ENCODE peak calls at places on chromosomes 5 and 9, in six cellular contexts. J is transverse colon, E is lower lobe of right lung, L is neural progenitor cell, N is endothelial cell of umbilical vein, F is OCI-LY7. M is an unnamed sample. For H3K4me1, the result is how much of the 10 kb centered on the place peaks cover.

GRCh38 chr5:172868924-172869565 is 35.0 kb downstream of the ERGIC1 start:
- DNase-seq in J (peak), E (peak), L (no peak), N (peak), F (no peak), M (peak)

GRCh38 chr9:110048473-110048975 is 159.4 kb downstream of the C9orf152 start:
- DNase-seq in J (peak), E (peak), L (peak), N (peak), F (peak), M (peak)

GRCh38 chr5:106680330-106680729 is 990.4 kb downstream of the EFNA5 start:
- DNase-seq in J (no peak), E (no peak), L (no peak), N (peak), F (no peak), M (no peak)

GRCh38 chr9:22084336-22085035 is 75.4 kb upstream of the CDKN2B start:
- DNase-seq in J (no peak), E (no peak), L (no peak), N (peak), F (no peak), M (no peak)

GRCh38 chr9:76602191-76602590 is 143.2 kb downstream of the GCNT1 start:
- DNase-seq in J (no peak), E (no peak), L (no peak), N (no peak), F (no peak), M (no peak)

GRCh38 chr5:180399391-180399790 is 46.3 kb upstream of the GFPT2 start:
- DNase-seq in J (no peak), E (no peak), L (no peak), N (no peak), F (no peak), M (peak)

GRCh38 chr9:112072721-112073553 is 102.2 kb downstream of the SUSD1 start:
- DNase-seq in J (peak), E (no peak), L (no peak), N (no peak), F (no peak), M (no peak)

GRCh38 chr9:116737137-116737546 is 50.0 kb downstream of the TRIM32 start:
- DNase-seq in J (peak), E (peak), L (peak), N (peak), F (peak), M (peak)

GRCh38 chr5:120368923-120369715 is 95.0 kb upstream of the PRR16 start:
- DNase-seq in J (peak), E (no peak), L (no peak), N (no peak), F (no peak), M (no peak)

GRCh38 chr9:72935595-72935994 is 17.3 kb downstream of the ALDH1A1 start:
- DNase-seq in J (no peak), E (no peak), L (peak), N (no peak), F (no peak), M (no peak)

DNA sequence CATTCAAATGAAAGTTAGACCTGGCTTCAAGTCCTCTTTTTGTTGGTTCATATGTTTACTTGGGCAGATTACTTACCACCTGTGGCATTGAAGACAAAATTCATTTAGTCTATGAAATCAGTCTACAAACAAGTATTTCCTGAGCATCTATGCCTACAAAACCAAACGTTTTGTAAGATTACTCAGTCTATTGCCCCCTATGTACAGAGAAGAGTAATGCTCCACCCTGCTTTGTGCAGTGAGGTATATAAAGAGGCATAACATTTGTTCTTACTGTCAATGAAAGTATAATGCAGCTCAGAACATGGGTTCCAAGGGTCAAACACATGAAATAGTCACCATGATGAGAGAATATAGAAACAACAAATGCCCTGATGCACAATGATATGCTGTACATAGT is 580.7 kb downstream of the KIF4B start:
- DNase-seq in J (no peak), E (no peak), L (no peak), N (no peak), F (no peak), M (no peak)
- TF ChIP-seq CTCF in J (no peak), E (no peak), L (peak), N (no peak), F (peak), M (no peak)

DNA sequence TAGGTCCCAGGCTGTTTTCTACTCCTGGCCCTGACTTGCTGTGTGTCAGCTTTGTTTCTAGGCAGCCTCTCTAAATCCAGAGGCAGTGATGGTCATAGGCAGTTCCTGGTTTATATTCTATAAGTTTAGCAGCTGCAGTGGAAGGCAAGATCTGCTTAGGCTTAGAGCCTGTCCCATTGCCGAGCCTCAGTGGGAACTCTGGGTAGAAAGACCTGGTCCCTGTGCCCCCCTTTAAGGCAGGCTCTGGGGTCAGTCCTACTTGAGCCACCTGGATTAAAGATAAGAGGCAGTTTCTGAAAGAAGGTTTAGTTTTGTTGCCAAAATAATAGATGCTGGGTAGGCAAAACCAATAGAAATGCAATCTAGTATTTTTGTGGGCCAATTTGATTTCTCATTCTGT is 13.6 kb downstream of the MCCC2 start:
- DNase-seq in J (no peak), E (no peak), L (no peak), N (no peak), F (no peak), M (no peak)
- H3K27ac ChIP-seq in J (no peak), E (no peak), L (no peak), N (peak), F (no peak), M (no peak)

GRCh38 chr9:14531424-14532269 is 161.6 kb downstream of the ZDHHC21 start:
- DNase-seq in J (no peak), E (no peak), L (no peak), N (no peak), F (no peak), M (no peak)
- H3K4me1 ChIP-seq in J (under half), E (under half), L (under half), N (under half), F (under half), M (under half)

GRCh38 chr9:95193480-95193879 is 124.0 kb downstream of the FANCC start:
- DNase-seq in J (no peak), E (no peak), L (no peak), N (no peak), F (no peak), M (no peak)

GRCh38 chr9:95190413-95190812 is 127.1 kb downstream of the FANCC start:
- DNase-seq in J (no peak), E (no peak), L (no peak), N (no peak), F (no peak), M (no peak)

GRCh38 chr9:95192631-95193030 is 124.9 kb downstream of the FANCC start:
- DNase-seq in J (no peak), E (no peak), L (no peak), N (peak), F (no peak), M (no peak)

GRCh38 chr9:95189230-95190098 is 128.0 kb downstream of the FANCC start:
- DNase-seq in J (no peak), E (no peak), L (no peak), N (peak), F (no peak), M (no peak)

DNA sequence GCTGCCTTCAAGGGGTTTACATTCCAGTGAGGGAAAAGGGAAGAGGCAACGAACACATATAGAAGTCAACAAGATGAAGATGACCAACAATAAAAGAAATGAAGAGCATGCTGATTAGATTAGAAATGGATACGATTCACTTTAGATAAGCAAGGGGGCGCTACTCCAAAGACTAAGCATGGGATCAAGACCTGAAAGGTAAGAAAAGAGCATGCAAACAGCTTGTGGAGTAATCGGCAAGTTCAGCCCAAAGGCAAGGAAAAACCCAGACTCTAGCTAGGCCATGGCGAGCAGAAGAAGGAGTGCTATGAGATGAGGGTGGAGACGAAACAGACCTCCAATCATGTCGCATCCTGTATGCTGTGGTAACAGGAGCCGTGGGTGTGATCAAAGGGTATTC is 124.4 kb downstream of the FANCC start:
- DNase-seq in J (no peak), E (no peak), L (peak), N (no peak), F (no peak), M (no peak)
- TF ChIP-seq CTCF in J (no peak), E (no peak), L (peak), N (no peak), F (peak), M (no peak)

GRCh38 chr9:37621299-37621934 is 29.0 kb upstream of the TOMM5 start:
- DNase-seq in J (no peak), E (no peak), L (no peak), N (no peak), F (no peak), M (no peak)
- H3K27ac ChIP-seq in J (no peak), E (no peak), L (no peak), N (no peak), F (no peak), M (no peak)

GRCh38 chr5:140255460-140256157 is 47.3 kb downstream of the PFDN1 start:
- DNase-seq in J (no peak), E (no peak), L (no peak), N (no peak), F (no peak), M (no peak)
- H3K4me1 ChIP-seq in J (under half), E (half or more), L (under half), N (under half), F (under half), M (under half)

DNA sequence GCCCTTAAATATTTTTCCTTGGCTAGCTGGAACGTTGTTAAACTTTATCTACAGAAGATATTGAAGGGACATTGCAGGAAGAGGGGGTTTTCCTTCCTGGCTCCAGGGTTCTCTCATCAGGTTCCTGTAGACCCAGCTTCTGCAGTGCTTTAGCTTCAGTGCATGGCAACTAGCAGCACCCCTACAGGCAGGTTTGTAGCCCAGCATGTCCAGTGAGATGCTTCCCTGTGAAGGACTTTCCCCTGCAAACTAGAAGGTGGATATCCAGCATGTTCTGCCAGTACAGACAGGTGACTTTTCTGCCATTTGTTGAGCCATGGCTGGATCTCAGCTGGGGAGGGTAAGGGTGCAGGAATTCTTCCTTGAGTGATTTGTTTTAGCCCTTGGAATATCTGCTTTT is 10.4 kb downstream of the CCL28 start:
- DNase-seq in J (no peak), E (no peak), L (peak), N (no peak), F (peak), M (no peak)
- TF ChIP-seq CTCF in J (no peak), E (no peak), L (peak), N (no peak), F (peak), M (no peak)

M was measured in upper lobe of right lung.